ENCODE peak calls at places on chromosomes 7 and 10, in five cellular contexts. One of them, this sample, is unnamed.
A peak's percentile ranks its signal among the peaks of the same experiment; 100 is the strongest.

GRCh38 chr7:3120513-3120912 is 76.8 kb upstream of the CARD11 start:
- DNase-seq in hepatocyte: no peak
- DNase-seq in keratinocyte: no peak
- DNase-seq in fibroblast of lung: no peak
- DNase-seq in neural progenitor cell: no peak
- DNase-seq in this sample: no peak

GRCh38 chr7:20194586-20194985 is 22.6 kb downstream of the MACC1 start:
- DNase-seq in hepatocyte: no peak
- DNase-seq in keratinocyte: no peak
- DNase-seq in fibroblast of lung: no peak
- DNase-seq in neural progenitor cell: no peak
- DNase-seq in this sample: no peak

GRCh38 chr10:21519981-21520436 is 5.5 kb downstream of the SKIDA1 start:
- DNase-seq in hepatocyte: peak; percentile 44
- DNase-seq in keratinocyte: no peak
- DNase-seq in fibroblast of lung: peak; percentile 86
- DNase-seq in neural progenitor cell: peak; percentile 53
- DNase-seq in this sample: no peak

GRCh38 chr7:35793225-35793579 is 7.7 kb upstream of the SEPTIN7 start:
- DNase-seq in hepatocyte: peak; percentile 12
- DNase-seq in keratinocyte: no peak
- DNase-seq in fibroblast of lung: peak; percentile 27
- DNase-seq in neural progenitor cell: no peak
- DNase-seq in this sample: no peak

GRCh38 chr7:4249241-4249640 is 432.9 kb upstream of the FOXK1 start:
- DNase-seq in hepatocyte: no peak
- DNase-seq in keratinocyte: no peak
- DNase-seq in fibroblast of lung: no peak
- DNase-seq in neural progenitor cell: no peak
- DNase-seq in this sample: no peak

GRCh38 chr10:15763001-15763400 is 43.3 kb upstream of the ITGA8 start:
- DNase-seq in hepatocyte: no peak
- DNase-seq in keratinocyte: no peak
- DNase-seq in fibroblast of lung: no peak
- DNase-seq in neural progenitor cell: no peak
- DNase-seq in this sample: no peak

GRCh38 chr10:23422003-23422411 is 16.9 kb upstream of the OTUD1 start:
- DNase-seq in hepatocyte: peak; percentile 30
- DNase-seq in keratinocyte: no peak
- DNase-seq in fibroblast of lung: peak; percentile 43
- DNase-seq in neural progenitor cell: no peak
- DNase-seq in this sample: peak; percentile 69

GRCh38 chr7:133753513-133753912 is 373.6 kb upstream of the LRGUK start:
- DNase-seq in hepatocyte: peak; percentile 3
- DNase-seq in keratinocyte: peak; percentile 38
- DNase-seq in fibroblast of lung: peak; percentile 7
- DNase-seq in neural progenitor cell: no peak
- DNase-seq in this sample: peak; percentile 37

GRCh38 chr7:133047321-133047720 is 34.6 kb downstream of the CHCHD3 start:
- DNase-seq in hepatocyte: no peak
- DNase-seq in keratinocyte: no peak
- DNase-seq in fibroblast of lung: no peak
- DNase-seq in neural progenitor cell: no peak
- DNase-seq in this sample: no peak

GRCh38 chr7:118183254-118183585 is 744 bp upstream of the LSM8 start:
- DNase-seq in hepatocyte: no peak
- DNase-seq in keratinocyte: no peak
- DNase-seq in fibroblast of lung: peak; percentile 3
- DNase-seq in neural progenitor cell: no peak
- DNase-seq in this sample: no peak

GRCh38 chr10:128922172-128922571 is 544.9 kb upstream of the MGMT start:
- DNase-seq in hepatocyte: no peak
- DNase-seq in keratinocyte: no peak
- DNase-seq in fibroblast of lung: no peak
- DNase-seq in neural progenitor cell: no peak
- DNase-seq in this sample: no peak

GRCh38 chr10:63003816-63004453 is 129.2 kb upstream of the NRBF2 start:
- DNase-seq in hepatocyte: no peak
- DNase-seq in keratinocyte: no peak
- DNase-seq in fibroblast of lung: no peak
- DNase-seq in neural progenitor cell: no peak
- DNase-seq in this sample: no peak

GRCh38 chr10:15046626-15047025 is 2.9 kb downstream of the OLAH start:
- DNase-seq in hepatocyte: no peak
- DNase-seq in keratinocyte: no peak
- DNase-seq in fibroblast of lung: peak; percentile 42
- DNase-seq in neural progenitor cell: no peak
- DNase-seq in this sample: peak; percentile 2

GRCh38 chr10:72087969-72088878 is at the start of gene SPOCK2:
- DNase-seq in hepatocyte: no peak
- DNase-seq in keratinocyte: no peak
- DNase-seq in fibroblast of lung: no peak
- DNase-seq in neural progenitor cell: peak; percentile 65
- DNase-seq in this sample: no peak

GRCh38 chr7:141072548-141073172 is 1.2 kb upstream of the TMEM178B start:
- DNase-seq in hepatocyte: peak; percentile 50
- DNase-seq in keratinocyte: no peak
- DNase-seq in fibroblast of lung: peak; percentile 77
- DNase-seq in neural progenitor cell: peak; percentile 75
- DNase-seq in this sample: no peak

DNA sequence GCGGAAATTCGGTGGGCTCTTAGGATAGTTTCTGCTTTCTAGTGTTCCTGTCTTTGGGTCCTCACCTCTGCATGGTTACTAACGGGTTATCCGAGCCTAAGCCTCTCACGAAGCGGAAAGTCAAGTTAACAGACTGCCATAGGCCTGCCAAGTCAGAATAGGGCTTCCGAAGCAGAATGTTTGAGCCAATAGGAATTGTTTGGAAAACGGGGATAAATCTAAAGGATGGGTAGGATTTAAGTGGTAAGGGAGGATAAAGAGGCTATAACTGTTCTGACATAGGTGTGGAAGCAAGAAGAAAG is 798 bp downstream of the TMEM254 start:
- DNase-seq in hepatocyte: no peak
- DNase-seq in keratinocyte: no peak
- DNase-seq in fibroblast of lung: no peak
- DNase-seq in neural progenitor cell: no peak
- DNase-seq in this sample: no peak
- TF ChIP-seq EZH2 in hepatocyte: no peak
- TF ChIP-seq EZH2 in keratinocyte: no peak
- TF ChIP-seq EZH2 in fibroblast of lung: no peak
- TF ChIP-seq EZH2 in neural progenitor cell: no peak
- TF ChIP-seq EZH2 in this sample: no peak

DNA sequence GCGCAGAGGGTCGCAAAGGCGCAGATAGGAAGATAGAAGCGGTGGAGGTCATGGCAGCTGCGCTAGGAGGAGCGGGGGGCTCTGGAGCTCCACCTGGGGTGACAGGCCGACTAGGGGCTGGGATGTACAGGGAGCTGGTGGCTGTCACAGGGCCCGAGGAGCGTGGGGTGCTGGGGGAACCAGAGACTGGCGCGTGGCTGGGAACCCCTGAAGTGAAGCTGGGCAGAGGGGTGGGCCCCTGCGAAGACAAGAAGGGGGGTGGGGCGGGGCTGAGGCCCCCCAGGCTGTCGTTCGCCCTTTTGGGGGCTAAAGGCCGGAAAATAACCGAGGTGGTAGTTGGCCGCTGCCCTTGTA is 6.6 kb upstream of the MYOZ1 start:
- DNase-seq in hepatocyte: no peak
- DNase-seq in keratinocyte: no peak
- DNase-seq in fibroblast of lung: no peak
- DNase-seq in neural progenitor cell: no peak
- DNase-seq in this sample: no peak
- H3K4me2 ChIP-seq in hepatocyte: peak overlapping the region; percentile 95
- H3K4me2 ChIP-seq in keratinocyte: peak overlapping the region; percentile 74
- H3K4me2 ChIP-seq in fibroblast of lung: peak overlapping the region; percentile 58
- H3K4me2 ChIP-seq in neural progenitor cell: peak overlapping the region; percentile 83
- H3K4me2 ChIP-seq in this sample: no peak overlapping the region

DNA sequence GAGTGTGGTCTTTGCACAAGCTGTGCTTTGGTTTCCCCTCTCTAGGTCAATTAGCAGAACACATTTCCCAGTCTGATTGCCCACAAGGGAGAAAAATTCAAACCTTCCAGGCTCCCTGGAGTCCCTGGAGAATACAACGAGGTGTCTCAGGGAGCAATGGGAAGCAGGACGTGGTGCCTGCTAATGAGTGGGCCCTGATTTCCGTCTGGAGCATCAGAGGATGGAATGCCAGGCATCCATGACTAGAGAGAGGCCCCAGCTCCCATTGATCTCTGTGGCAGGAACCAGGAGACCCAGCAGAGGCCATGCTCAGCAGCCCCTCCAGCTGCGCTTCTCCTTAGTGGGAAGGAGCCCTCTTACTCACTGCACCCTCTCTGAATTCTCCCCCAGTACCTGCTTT is 33.2 kb upstream of the TLX1 start:
- DNase-seq in hepatocyte: no peak
- DNase-seq in keratinocyte: no peak
- DNase-seq in fibroblast of lung: no peak
- DNase-seq in neural progenitor cell: no peak
- DNase-seq in this sample: no peak
- TF ChIP-seq EZH2 in hepatocyte: no peak
- TF ChIP-seq EZH2 in keratinocyte: no peak
- TF ChIP-seq EZH2 in fibroblast of lung: no peak
- TF ChIP-seq EZH2 in neural progenitor cell: no peak
- TF ChIP-seq EZH2 in this sample: no peak

DNA sequence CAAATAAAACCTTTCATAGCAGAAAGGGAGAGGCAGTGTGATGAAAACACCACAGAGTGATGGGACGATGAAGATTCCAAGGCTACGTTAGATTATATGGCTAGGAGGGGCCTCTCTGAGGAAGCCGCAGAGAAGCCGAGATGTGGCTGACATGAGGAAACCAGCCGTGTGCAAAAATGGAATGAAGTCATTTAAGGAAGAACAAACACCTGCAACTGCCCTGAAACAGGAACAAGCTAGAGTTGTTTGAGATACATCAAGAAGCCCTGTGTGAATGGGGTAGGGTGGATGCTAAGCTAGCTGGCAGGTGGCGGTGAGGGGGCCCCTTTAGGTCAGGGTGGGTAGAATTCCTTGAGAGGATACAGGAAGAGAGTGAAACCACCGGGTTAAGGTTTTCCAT is 129.5 kb downstream of the KLF6 start:
- DNase-seq in hepatocyte: no peak
- DNase-seq in keratinocyte: no peak
- DNase-seq in fibroblast of lung: no peak
- DNase-seq in neural progenitor cell: no peak
- DNase-seq in this sample: no peak
- H3K4me2 ChIP-seq in hepatocyte: no peak overlapping the region
- H3K4me2 ChIP-seq in keratinocyte: no peak overlapping the region
- H3K4me2 ChIP-seq in fibroblast of lung: no peak overlapping the region
- H3K4me2 ChIP-seq in neural progenitor cell: no peak overlapping the region
- H3K4me2 ChIP-seq in this sample: no peak overlapping the region

GRCh38 chr7:103628742-103629141 is 182.7 kb upstream of the SLC26A5 start:
- DNase-seq in hepatocyte: no peak
- DNase-seq in keratinocyte: no peak
- DNase-seq in fibroblast of lung: no peak
- DNase-seq in neural progenitor cell: no peak
- DNase-seq in this sample: no peak

GRCh38 chr7:103636153-103636552 is 190.1 kb upstream of the SLC26A5 start:
- DNase-seq in hepatocyte: no peak
- DNase-seq in keratinocyte: no peak
- DNase-seq in fibroblast of lung: peak; percentile 35
- DNase-seq in neural progenitor cell: peak; percentile 35
- DNase-seq in this sample: no peak

GRCh38 chr7:103630318-103630717 is 184.3 kb upstream of the SLC26A5 start:
- DNase-seq in hepatocyte: no peak
- DNase-seq in keratinocyte: no peak
- DNase-seq in fibroblast of lung: peak; percentile 31
- DNase-seq in neural progenitor cell: no peak
- DNase-seq in this sample: peak; percentile 29

GRCh38 chr7:103632972-103633371 is 187.0 kb upstream of the SLC26A5 start:
- DNase-seq in hepatocyte: no peak
- DNase-seq in keratinocyte: peak; percentile 13
- DNase-seq in fibroblast of lung: peak; percentile 68
- DNase-seq in neural progenitor cell: no peak
- DNase-seq in this sample: peak; percentile 68

DNA sequence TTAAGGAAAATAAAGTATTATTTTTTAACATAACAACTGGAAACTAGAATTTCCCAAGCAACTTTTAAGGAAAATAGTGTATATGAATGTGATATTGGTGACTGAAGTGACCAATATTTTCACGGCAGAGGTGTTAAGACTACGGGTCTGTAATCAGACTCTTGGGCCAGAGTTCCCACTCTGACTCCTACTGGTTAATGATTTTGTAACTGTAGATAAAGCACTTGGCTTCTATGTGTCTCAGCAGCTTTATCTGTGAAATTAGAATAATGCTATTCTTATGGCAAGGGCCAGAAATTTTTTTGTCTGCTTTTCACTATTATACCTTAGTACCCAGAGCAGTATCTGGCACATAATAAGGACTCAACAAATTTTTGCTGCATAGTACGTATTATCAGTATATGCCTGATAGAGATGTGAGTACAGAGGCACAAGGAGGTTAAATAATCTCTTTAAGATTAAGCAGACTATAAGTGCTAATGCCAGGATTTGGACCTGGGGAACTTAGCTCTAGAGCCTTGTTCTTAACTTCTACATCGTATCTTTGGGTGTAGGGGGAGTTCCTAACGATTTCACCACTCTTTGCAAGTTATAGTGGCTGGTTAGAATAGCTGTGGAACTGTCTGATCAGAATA is 186.1 kb upstream of the SLC26A5 start:
- DNase-seq in hepatocyte: peak; percentile 9
- DNase-seq in keratinocyte: no peak
- DNase-seq in fibroblast of lung: no peak
- DNase-seq in neural progenitor cell: no peak
- DNase-seq in this sample: no peak
- TF ChIP-seq EZH2 in hepatocyte: no peak
- TF ChIP-seq EZH2 in keratinocyte: no peak
- TF ChIP-seq EZH2 in fibroblast of lung: no peak
- TF ChIP-seq EZH2 in neural progenitor cell: no peak
- TF ChIP-seq EZH2 in this sample: no peak

DNA sequence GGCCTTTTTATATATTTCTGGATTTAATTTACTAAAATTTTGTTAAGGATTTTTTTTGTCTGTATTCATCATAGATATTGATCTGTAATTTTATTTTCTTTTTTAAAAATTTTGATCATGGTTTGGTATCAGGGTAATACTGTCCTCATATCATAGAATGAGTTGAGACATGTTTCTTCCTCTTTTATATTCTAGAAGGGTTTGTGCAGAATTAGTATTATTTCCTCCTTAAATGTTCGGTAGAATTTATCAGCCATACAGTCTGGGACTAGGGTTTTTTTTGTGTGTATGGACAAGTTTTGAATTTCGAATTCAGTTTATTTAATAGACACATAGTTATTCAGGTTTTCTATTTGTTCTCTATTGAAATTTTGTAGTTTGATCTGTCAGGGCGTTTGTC is 54.0 kb downstream of the SHOC2 start:
- DNase-seq in hepatocyte: no peak
- DNase-seq in keratinocyte: no peak
- DNase-seq in fibroblast of lung: no peak
- DNase-seq in neural progenitor cell: no peak
- DNase-seq in this sample: no peak
- H3K4me2 ChIP-seq in hepatocyte: no peak overlapping the region
- H3K4me2 ChIP-seq in keratinocyte: no peak overlapping the region
- H3K4me2 ChIP-seq in fibroblast of lung: no peak overlapping the region
- H3K4me2 ChIP-seq in neural progenitor cell: no peak overlapping the region
- H3K4me2 ChIP-seq in this sample: no peak overlapping the region